ENCODE peak calls at places on chromosomes 16 and 17, in nine cellular contexts. D, F, T, A, N, H, K, X and I are unnamed samples.

GRCh38 chr17:79201536-79202227 is 127.1 kb downstream of the ENGASE start:
- DNase-seq in D (no peak), F (no peak), T (no peak), A (peak; percentile 23), N (no peak), H (no peak), K (no peak), X (no peak), I (no peak)

GRCh38 chr16:16143038-16143763 is 80.1 kb downstream of the ABCC6 start:
- DNase-seq in D (no peak), F (no peak), T (no peak), A (no peak), N (no peak), H (no peak), K (no peak), X (no peak), I (no peak)

GRCh38 chr16:2520097-2520783 is at the start of gene AMDHD2:
- DNase-seq in D (peak; percentile 93), F (peak; percentile 77), T (peak; percentile 93), A (peak; percentile 83), N (peak; percentile 89), H (peak; percentile 89), K (peak; percentile 91), X (peak; percentile 94), I (peak; percentile 90)

GRCh38 chr16:24002619-24003018 is 166.8 kb downstream of the PRKCB start:
- DNase-seq in D (no peak), F (no peak), T (no peak), A (no peak), N (no peak), H (no peak), K (no peak), X (no peak), I (no peak)

GRCh38 chr17:63249256-63250006 is 196.7 kb downstream of the CYB561 start:
- DNase-seq in D (no peak), F (no peak), T (no peak), A (no peak), N (no peak), H (peak; percentile 42), K (no peak), X (no peak), I (no peak)

GRCh38 chr17:64641499-64641898 is 20.6 kb downstream of the SMURF2 start:
- DNase-seq in D (peak; percentile 65), F (no peak), T (no peak), A (peak; percentile 76), N (no peak), H (peak; percentile 91), K (no peak), X (no peak), I (no peak)

GRCh38 chr16:54927125-54928015 is 3.3 kb upstream of the IRX5 start:
- DNase-seq in D (no peak), F (no peak), T (no peak), A (peak; percentile 25), N (no peak), H (no peak), K (no peak), X (no peak), I (no peak)

GRCh38 chr17:29613856-29614255 is 8.9 kb downstream of the CORO6 start:
- DNase-seq in D (no peak), F (no peak), T (peak; percentile 61), A (no peak), N (no peak), H (no peak), K (no peak), X (peak; percentile 10), I (no peak)

GRCh38 chr17:8798176-8799000 is 777 bp downstream of the MFSD6L start:
- DNase-seq in D (no peak), F (no peak), T (no peak), A (no peak), N (no peak), H (no peak), K (no peak), X (no peak), I (no peak)

GRCh38 chr17:44848961-44849489 is 1.3 kb downstream of the HIGD1B start:
- DNase-seq in D (no peak), F (no peak), T (no peak), A (no peak), N (no peak), H (no peak), K (no peak), X (no peak), I (no peak)

GRCh38 chr17:66307257-66307656 is 4.8 kb downstream of the PRKCA start:
- DNase-seq in D (no peak), F (no peak), T (no peak), A (no peak), N (no peak), H (no peak), K (no peak), X (no peak), I (no peak)

GRCh38 chr16:17359778-17360177 is 111.0 kb downstream of the XYLT1 start:
- DNase-seq in D (no peak), F (no peak), T (no peak), A (peak; percentile 60), N (peak; percentile 30), H (peak; percentile 70), K (no peak), X (peak; percentile 53), I (no peak)

GRCh38 chr17:12575641-12576040 is 90.0 kb upstream of the MYOCD start:
- DNase-seq in D (no peak), F (no peak), T (no peak), A (no peak), N (no peak), H (peak; percentile 39), K (no peak), X (no peak), I (no peak)

GRCh38 chr17:7707446-7707845 is 2.4 kb downstream of the EFNB3 start:
- DNase-seq in D (no peak), F (no peak), T (no peak), A (no peak), N (no peak), H (no peak), K (no peak), X (no peak), I (no peak)

GRCh38 chr16:64893386-64893785 is 228.5 kb downstream of the CDH11 start:
- DNase-seq in D (no peak), F (no peak), T (no peak), A (no peak), N (no peak), H (peak; percentile 21), K (no peak), X (no peak), I (no peak)

GRCh38 chr17:60075981-60076380 is 2.7 kb downstream of the HEATR6 start:
- DNase-seq in D (no peak), F (no peak), T (no peak), A (no peak), N (no peak), H (no peak), K (no peak), X (no peak), I (no peak)

GRCh38 chr16:55367301-55367745 is 43.3 kb downstream of the IRX6 start:
- DNase-seq in D (no peak), F (no peak), T (no peak), A (no peak), N (no peak), H (no peak), K (no peak), X (no peak), I (no peak)

GRCh38 chr16:1099224-1100083 is 3.4 kb upstream of the C1QTNF8 start:
- DNase-seq in D (no peak), F (no peak), T (no peak), A (no peak), N (no peak), H (no peak), K (no peak), X (no peak), I (no peak)

GRCh38 chr17:35740997-35741931 is 9.8 kb downstream of the RASL10B start:
- DNase-seq in D (no peak), F (no peak), T (peak; percentile 38), A (no peak), N (no peak), H (no peak), K (no peak), X (no peak), I (no peak)

GRCh38 chr16:31430380-31431052 is 2.4 kb upstream of the COX6A2 start:
- DNase-seq in D (no peak), F (no peak), T (no peak), A (peak; percentile 36), N (no peak), H (no peak), K (no peak), X (no peak), I (no peak)
- H3K9me3 ChIP-seq in D (no peaks in the 10 kb centered on the region), F (no peaks in the 10 kb centered on the region), T (no peaks in the 10 kb centered on the region), A (no peaks in the 10 kb centered on the region), N (no peaks in the 10 kb centered on the region), H (no peaks in the 10 kb centered on the region), K (no peaks in the 10 kb centered on the region), X (no peaks in the 10 kb centered on the region), I (no peaks in the 10 kb centered on the region)

GRCh38 chr16:66809765-66810164 is 8.4 kb upstream of the TERB1 start:
- DNase-seq in D (no peak), F (no peak), T (no peak), A (no peak), N (no peak), H (no peak), K (no peak), X (no peak), I (no peak)

GRCh38 chr16:66810391-66810790 is 9.0 kb upstream of the TERB1 start:
- DNase-seq in D (no peak), F (no peak), T (no peak), A (peak; percentile 58), N (no peak), H (no peak), K (no peak), X (no peak), I (no peak)

GRCh38 chr16:66811043-66811442 is 9.7 kb upstream of the TERB1 start:
- DNase-seq in D (no peak), F (no peak), T (no peak), A (no peak), N (no peak), H (no peak), K (no peak), X (no peak), I (no peak)

GRCh38 chr16:66814734-66815133 is 13.3 kb upstream of the TERB1 start:
- DNase-seq in D (no peak), F (no peak), T (no peak), A (no peak), N (no peak), H (no peak), K (no peak), X (no peak), I (no peak)
- H3K4me1 ChIP-seq in D (no peaks in the 10 kb centered on the region), F (no peaks in the 10 kb centered on the region), T (no peaks in the 10 kb centered on the region), A (peaks cover 10% of the 10 kb centered on the region), N (no peaks in the 10 kb centered on the region), H (no peaks in the 10 kb centered on the region), K (no peaks in the 10 kb centered on the region), X (no peaks in the 10 kb centered on the region), I (no peaks in the 10 kb centered on the region)

GRCh38 chr17:76466775-76467130 is 650 bp upstream of the AANAT start:
- DNase-seq in D (no peak), F (no peak), T (no peak), A (no peak), N (no peak), H (no peak), K (no peak), X (no peak), I (no peak)
- H3K27ac ChIP-seq in D (no peak overlapping the region), F (no peak overlapping the region), T (no peak overlapping the region), A (no peak overlapping the region), N (no peak overlapping the region), H (no peak overlapping the region), K (no peak overlapping the region), X (no peak overlapping the region), I (no peak overlapping the region)

DNA sequence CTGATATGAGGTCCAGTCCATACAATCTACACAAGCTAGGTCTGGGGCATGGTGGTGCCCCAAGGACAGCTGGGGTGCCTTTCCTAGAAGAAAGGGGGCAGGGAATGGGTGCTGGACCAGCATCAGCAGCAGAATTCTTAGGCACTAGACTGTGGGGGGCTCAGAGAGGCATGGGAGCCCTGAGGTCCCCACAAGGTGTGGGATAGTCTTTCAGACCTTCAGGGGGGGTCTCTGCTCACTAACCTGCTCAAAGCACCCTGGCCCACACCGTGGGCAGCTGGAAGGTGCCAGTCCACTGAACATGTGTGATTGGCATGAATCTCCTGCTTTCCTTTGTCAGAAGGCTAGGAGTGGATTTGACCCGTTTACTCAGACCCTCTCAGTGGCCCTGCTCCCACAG is 26.1 kb upstream of the C16orf78 start:
- DNase-seq in D (no peak), F (no peak), T (no peak), A (no peak), N (no peak), H (no peak), K (no peak), X (no peak), I (no peak)
- H3K9me3 ChIP-seq in D (no peaks in the 10 kb centered on the region), F (no peaks in the 10 kb centered on the region), T (no peaks in the 10 kb centered on the region), A (no peaks in the 10 kb centered on the region), N (no peaks in the 10 kb centered on the region), H (no peaks in the 10 kb centered on the region), K (no peaks in the 10 kb centered on the region), X (no peaks in the 10 kb centered on the region), I (no peaks in the 10 kb centered on the region)